ENCODE peak calls at places on chromosome 4, in four cellular contexts. S, L, R and N are unnamed samples.

GRCh38 chr4:106329027-106329618 is 12.8 kb downstream of the AIMP1 start:
- DNase-seq in S (no peak), L (peak; percentile 61), R (no peak), N (no peak)

GRCh38 chr4:3766207-3766790 is at the start of gene ADRA2C:
- DNase-seq in S (peak; percentile 27), L (peak; percentile 12), R (no peak), N (no peak)

GRCh38 chr4:158090323-158090722 is 82.5 kb downstream of the GASK1B start:
- DNase-seq in S (no peak), L (peak; percentile 56), R (no peak), N (no peak)

GRCh38 chr4:1567519-1567807 is 116.7 kb downstream of the FAM53A start:
- DNase-seq in S (peak; percentile 7), L (no peak), R (peak; percentile 52), N (no peak)

GRCh38 chr4:4490041-4490440 is 51.8 kb downstream of the STX18 start:
- DNase-seq in S (no peak), L (peak; percentile 41), R (no peak), N (no peak)

GRCh38 chr4:1043658-1044468 is 32.4 kb downstream of the FGFRL1 start:
- DNase-seq in S (peak; percentile 94), L (peak; percentile 99), R (peak; percentile 95), N (no peak)

GRCh38 chr4:157220026-157220881 is at the start of gene GRIA2:
- DNase-seq in S (peak; percentile 51), L (peak; percentile 66), R (no peak), N (peak; percentile 48)

GRCh38 chr4:123520376-123520775 is 123.8 kb downstream of the SPRY1 start:
- DNase-seq in S (no peak), L (no peak), R (no peak), N (no peak)

GRCh38 chr4:182619659-182620058 is 297.5 kb downstream of the DCTD start:
- DNase-seq in S (no peak), L (no peak), R (no peak), N (no peak)

GRCh38 chr4:40199179-40199670 is 2.4 kb downstream of the RHOH start:
- DNase-seq in S (no peak), L (no peak), R (no peak), N (no peak)

GRCh38 chr4:144872508-144873293 is 225.3 kb downstream of the ANAPC10 start:
- DNase-seq in S (no peak), L (peak; percentile 71), R (no peak), N (no peak)

GRCh38 chr4:28481565-28481964 is 1620.9 kb downstream of the STIM2 start:
- DNase-seq in S (no peak), L (no peak), R (no peak), N (no peak)

GRCh38 chr4:147094228-147094627 is 148.6 kb upstream of the TTC29 start:
- DNase-seq in S (no peak), L (no peak), R (no peak), N (no peak)

GRCh38 chr4:91611786-91612185 is 692.0 kb upstream of the GRID2 start:
- DNase-seq in S (no peak), L (no peak), R (no peak), N (no peak)

GRCh38 chr4:57102050-57102564 is 8.1 kb downstream of the IGFBP7 start:
- DNase-seq in S (peak; percentile 31), L (peak; percentile 98), R (no peak), N (no peak)

GRCh38 chr4:172998527-172999469 is 169.8 kb upstream of the GALNT7 start:
- DNase-seq in S (no peak), L (peak; percentile 66), R (no peak), N (no peak)

GRCh38 chr4:14254252-14254651 is 626.7 kb upstream of the BOD1L1 start:
- DNase-seq in S (peak; percentile 30), L (peak; percentile 48), R (no peak), N (peak; percentile 22)

GRCh38 chr4:13329963-13330362 is 154.2 kb downstream of the RAB28 start:
- DNase-seq in S (no peak), L (peak; percentile 31), R (no peak), N (no peak)

GRCh38 chr4:42282081-42282901 is 115.0 kb upstream of the SHISA3 start:
- DNase-seq in S (no peak), L (peak; percentile 87), R (no peak), N (no peak)

GRCh38 chr4:35725131-35725530 is 519.2 kb downstream of the ARAP2 start:
- DNase-seq in S (no peak), L (no peak), R (no peak), N (peak; percentile 18)

GRCh38 chr4:8285143-8285975 is 15.8 kb downstream of the HTRA3 start:
- DNase-seq in S (peak; percentile 7), L (no peak), R (peak; percentile 28), N (no peak)

GRCh38 chr4:13642163-13642562 is 14.6 kb upstream of the BOD1L1 start:
- DNase-seq in S (no peak), L (peak; percentile 41), R (no peak), N (no peak)

GRCh38 chr4:168773388-168774195 is 236.5 kb downstream of the CBR4 start:
- DNase-seq in S (no peak), L (no peak), R (no peak), N (no peak)

GRCh38 chr4:3613980-3614730 is 81.9 kb upstream of the LRPAP1 start:
- DNase-seq in S (no peak), L (peak; percentile 20), R (peak; percentile 32), N (no peak)

GRCh38 chr4:102429553-102429952 is 71.6 kb upstream of the NFKB1 start:
- DNase-seq in S (no peak), L (peak; percentile 82), R (no peak), N (no peak)

GRCh38 chr4:89754531-89754930 is 82.4 kb downstream of the SNCA start:
- DNase-seq in S (no peak), L (no peak), R (no peak), N (no peak)

GRCh38 chr4:75848891-75849290 is 53.4 kb downstream of the PPEF2 start:
- DNase-seq in S (no peak), L (peak; percentile 59), R (no peak), N (no peak)

GRCh38 chr4:119518915-119519410 is 109.6 kb downstream of the PDE5A start:
- DNase-seq in S (no peak), L (no peak), R (no peak), N (no peak)
- H3K4me3 ChIP-seq in S (no peak overlapping the region), L (no peak overlapping the region), R (no peak overlapping the region), N (no peak overlapping the region)

GRCh38 chr4:139078926-139079325 is 63.3 kb downstream of the NOCT start:
- DNase-seq in S (no peak), L (no peak), R (no peak), N (no peak)
- H3K27ac ChIP-seq in S (peak overlapping the region; percentile 98), L (peak overlapping the region; percentile 96), R (no peak overlapping the region), N (no peak overlapping the region)

GRCh38 chr4:45910511-45910910 is 213.3 kb downstream of the GABRG1 start:
- DNase-seq in S (no peak), L (no peak), R (no peak), N (no peak)
- H3K4me3 ChIP-seq in S (no peak overlapping the region), L (no peak overlapping the region), R (no peak overlapping the region), N (no peak overlapping the region)

GRCh38 chr4:176794651-176795050 is 1.9 kb upstream of the VEGFC start:
- DNase-seq in S (no peak), L (no peak), R (no peak), N (no peak)

GRCh38 chr4:176794151-176794550 is 1.4 kb upstream of the VEGFC start:
- DNase-seq in S (no peak), L (peak; percentile 79), R (no peak), N (no peak)

GRCh38 chr4:176792348-176793059 is at the start of gene VEGFC:
- DNase-seq in S (peak; percentile 61), L (peak; percentile 85), R (peak; percentile 77), N (no peak)

GRCh38 chr4:176793060-176793605 is 411 bp upstream of the VEGFC start:
- DNase-seq in S (no peak), L (no peak), R (peak; percentile 77), N (no peak)

DNA sequence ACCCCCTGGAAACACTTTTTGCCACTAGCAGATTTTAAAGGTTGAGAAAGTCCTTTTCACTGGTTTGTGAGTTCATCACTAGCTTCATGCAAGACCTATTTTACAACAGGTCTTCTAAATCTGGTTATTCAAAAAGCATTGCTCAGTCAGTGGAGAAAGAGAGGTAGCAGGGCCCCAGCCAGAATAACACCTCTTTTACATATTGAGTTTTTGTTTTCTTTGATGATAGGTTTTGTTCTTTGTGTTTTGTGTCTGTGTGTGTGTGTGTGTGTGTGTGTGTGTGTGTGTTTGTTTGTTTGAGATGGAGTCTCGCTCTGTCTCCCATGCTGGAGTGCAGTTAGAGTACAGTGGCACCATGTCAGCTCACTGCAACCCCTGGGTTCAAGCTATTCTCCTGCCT is 2.7 kb upstream of the VEGFC start:
- DNase-seq in S (no peak), L (no peak), R (no peak), N (no peak)
- H3K27ac ChIP-seq in S (no peak overlapping the region), L (no peak overlapping the region), R (no peak overlapping the region), N (no peak overlapping the region)

DNA sequence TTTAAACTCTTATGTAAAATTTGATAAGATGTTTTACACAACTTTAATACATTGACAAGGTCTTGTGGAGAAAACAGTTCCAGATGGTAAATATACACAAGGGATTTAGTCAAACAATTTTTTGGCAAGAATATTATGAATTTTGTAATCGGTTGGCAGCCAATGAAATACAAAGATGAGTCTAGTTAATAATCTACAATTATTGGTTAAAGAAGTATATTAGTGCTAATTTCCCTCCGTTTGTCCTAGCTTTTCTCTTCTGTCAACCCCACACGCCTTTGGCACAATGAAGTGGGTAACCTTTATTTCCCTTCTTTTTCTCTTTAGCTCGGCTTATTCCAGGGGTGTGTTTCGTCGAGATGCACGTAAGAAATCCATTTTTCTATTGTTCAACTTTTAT is at the start of gene ALB:
- DNase-seq in S (no peak), L (no peak), R (no peak), N (no peak)
- H3K4me3 ChIP-seq in S (no peak within 1 kb of the TSS), L (no peak within 1 kb of the TSS), R (no peak within 1 kb of the TSS), N (no peak within 1 kb of the TSS)